ENCODE peak calls at places on chromosomes 16 and 17, in nine cellular contexts. J is epithelial cell of esophagus; A is iPS DF 6.9; I is ascending aorta; X is effector CD4-positive, alpha-beta T cell; M is MCF 10A; N is CD4-positive, alpha-beta memory T cell; Q is BE2C; R is effector memory CD8-positive, alpha-beta T cell. C is an unnamed sample.

GRCh38 chr17:48294989-48295892 is 134.8 kb downstream of the SKAP1 start:
- DNase-seq in J (peak), X (no peak), R (no peak), A (no peak), I (no peak), Q (no peak), N (peak), M (peak), C (no peak)

GRCh38 chr17:49216482-49216881 is 6.0 kb downstream of the ABI3 start:
- DNase-seq in N (no peak), X (no peak), J (no peak), I (no peak), R (no peak), M (no peak), Q (no peak), A (no peak), C (no peak)

GRCh38 chr17:34386925-34387550 is 24.0 kb upstream of the CCL1 start:
- DNase-seq in Q (no peak), X (no peak), I (peak), R (no peak), A (no peak), J (no peak), N (no peak), M (no peak), C (peak)

GRCh38 chr17:2303278-2304188 is at the start of the genes SMG6 and SRR:
- DNase-seq in I (peak), X (peak), Q (peak), N (peak), R (peak), J (peak), A (peak), M (peak), C (peak)

GRCh38 chr17:75822119-75822799 is 21.9 kb downstream of the UNC13D start:
- DNase-seq in I (no peak), N (peak), J (no peak), M (peak), R (no peak), X (no peak), A (no peak), Q (peak), C (no peak)

GRCh38 chr16:87583453-87584131 is 18.7 kb upstream of the JPH3 start:
- DNase-seq in Q (no peak), J (no peak), M (peak), X (no peak), A (no peak), R (no peak), N (no peak), I (no peak), C (no peak)

GRCh38 chr16:54939537-54940278 is 9.0 kb downstream of the IRX5 start:
- DNase-seq in A (no peak), R (no peak), J (no peak), M (no peak), Q (no peak), I (no peak), N (no peak), X (no peak), C (no peak)

GRCh38 chr16:9311303-9311954 is 220.0 kb downstream of the HAPSTR1 start:
- DNase-seq in J (peak), M (no peak), R (no peak), I (no peak), X (no peak), Q (no peak), A (peak), N (no peak), C (no peak)

GRCh38 chr17:682150-682549 is 32.5 kb downstream of the VPS53 start:
- DNase-seq in I (no peak), M (no peak), X (no peak), J (no peak), Q (no peak), N (no peak), R (no peak), A (no peak), C (no peak)

GRCh38 chr16:87435399-87436224 is 43.5 kb downstream of the MAP1LC3B start:
- DNase-seq in Q (no peak), N (no peak), I (no peak), X (no peak), M (peak), J (peak), R (no peak), A (no peak), C (no peak)

GRCh38 chr16:82643936-82644630 is 17.3 kb downstream of the CDH13 start:
- DNase-seq in A (no peak), N (no peak), Q (no peak), X (no peak), I (no peak), M (no peak), J (no peak), R (no peak), C (no peak)